ENCODE peak calls at places on chromosomes 1 and 21, in six cellular contexts. One of them, this sample, is unnamed.

GRCh38 chr1:236072001-236072400 is 7.1 kb upstream of the NID1 start:
- DNase-seq in mammary epithelial cell: no peak
- DNase-seq in tibial artery: no peak
- DNase-seq in psoas muscle: no peak
- DNase-seq in uterus: no peak
- DNase-seq in fibroblast of lung: no peak
- DNase-seq in this sample: no peak

GRCh38 chr1:88035578-88035977 is 648.5 kb upstream of the PKN2 start:
- DNase-seq in fibroblast of lung: no peak
- DNase-seq in uterus: no peak
- DNase-seq in psoas muscle: no peak
- DNase-seq in mammary epithelial cell: no peak
- DNase-seq in tibial artery: no peak
- DNase-seq in this sample: no peak

GRCh38 chr1:222546548-222547259 is 1.2 kb downstream of the HHIPL2 start:
- DNase-seq in tibial artery: no peak
- DNase-seq in fibroblast of lung: peak
- DNase-seq in psoas muscle: no peak
- DNase-seq in uterus: no peak
- DNase-seq in mammary epithelial cell: peak
- DNase-seq in this sample: peak

GRCh38 chr1:18516473-18516872 is 35.7 kb downstream of the KLHDC7A start:
- DNase-seq in psoas muscle: no peak
- DNase-seq in mammary epithelial cell: no peak
- DNase-seq in fibroblast of lung: no peak
- DNase-seq in uterus: no peak
- DNase-seq in tibial artery: no peak
- DNase-seq in this sample: no peak

GRCh38 chr1:15344800-15345710 is 64.6 kb upstream of the EFHD2 start:
- DNase-seq in psoas muscle: no peak
- DNase-seq in tibial artery: no peak
- DNase-seq in mammary epithelial cell: no peak
- DNase-seq in fibroblast of lung: no peak
- DNase-seq in uterus: no peak
- DNase-seq in this sample: no peak

GRCh38 chr21:34598931-34599400 is 15.9 kb downstream of the RCAN1 start:
- DNase-seq in mammary epithelial cell: peak
- DNase-seq in psoas muscle: no peak
- DNase-seq in fibroblast of lung: peak
- DNase-seq in uterus: no peak
- DNase-seq in tibial artery: no peak
- DNase-seq in this sample: peak

GRCh38 chr1:4830756-4831155 is 176.3 kb downstream of the AJAP1 start:
- DNase-seq in mammary epithelial cell: no peak
- DNase-seq in tibial artery: no peak
- DNase-seq in psoas muscle: no peak
- DNase-seq in uterus: no peak
- DNase-seq in fibroblast of lung: no peak
- DNase-seq in this sample: no peak

GRCh38 chr1:161215079-161215478 is at the start of gene FCER1G:
- DNase-seq in mammary epithelial cell: no peak
- DNase-seq in tibial artery: peak
- DNase-seq in uterus: no peak
- DNase-seq in psoas muscle: peak
- DNase-seq in fibroblast of lung: no peak
- DNase-seq in this sample: no peak

GRCh38 chr1:179545316-179545715 is 30.4 kb downstream of the NPHS2 start:
- DNase-seq in psoas muscle: no peak
- DNase-seq in uterus: no peak
- DNase-seq in tibial artery: no peak
- DNase-seq in mammary epithelial cell: no peak
- DNase-seq in fibroblast of lung: peak
- DNase-seq in this sample: no peak

GRCh38 chr21:42231761-42232160 is 12.8 kb downstream of the ABCG1 start:
- DNase-seq in fibroblast of lung: no peak
- DNase-seq in uterus: no peak
- DNase-seq in mammary epithelial cell: no peak
- DNase-seq in tibial artery: no peak
- DNase-seq in psoas muscle: no peak
- DNase-seq in this sample: no peak

GRCh38 chr21:42229676-42230075 is 10.7 kb downstream of the ABCG1 start:
- DNase-seq in psoas muscle: no peak
- DNase-seq in mammary epithelial cell: no peak
- DNase-seq in uterus: no peak
- DNase-seq in tibial artery: no peak
- DNase-seq in fibroblast of lung: no peak
- DNase-seq in this sample: no peak

GRCh38 chr21:42228709-42229220 is 9.8 kb downstream of the ABCG1 start:
- DNase-seq in fibroblast of lung: no peak
- DNase-seq in tibial artery: no peak
- DNase-seq in psoas muscle: no peak
- DNase-seq in mammary epithelial cell: no peak
- DNase-seq in uterus: no peak
- DNase-seq in this sample: no peak

GRCh38 chr21:42232176-42232825 is 13.4 kb downstream of the ABCG1 start:
- DNase-seq in mammary epithelial cell: no peak
- DNase-seq in tibial artery: no peak
- DNase-seq in fibroblast of lung: no peak
- DNase-seq in psoas muscle: no peak
- DNase-seq in uterus: no peak
- DNase-seq in this sample: no peak

GRCh38 chr21:42230636-42231035 is 11.7 kb downstream of the ABCG1 start:
- DNase-seq in mammary epithelial cell: no peak
- DNase-seq in tibial artery: no peak
- DNase-seq in fibroblast of lung: no peak
- DNase-seq in uterus: no peak
- DNase-seq in psoas muscle: no peak
- DNase-seq in this sample: no peak
- H3K27ac ChIP-seq in mammary epithelial cell: no peak
- H3K27ac ChIP-seq in tibial artery: no peak
- H3K27ac ChIP-seq in fibroblast of lung: no peak
- H3K27ac ChIP-seq in uterus: no peak
- H3K27ac ChIP-seq in psoas muscle: peak
- H3K27ac ChIP-seq in this sample: peak

GRCh38 chr1:119011706-119012105 is 23.6 kb upstream of the TBX15 start:
- DNase-seq in mammary epithelial cell: peak
- DNase-seq in psoas muscle: no peak
- DNase-seq in tibial artery: no peak
- DNase-seq in fibroblast of lung: no peak
- DNase-seq in uterus: no peak
- DNase-seq in this sample: no peak
- H3K27ac ChIP-seq in mammary epithelial cell: no peak
- H3K27ac ChIP-seq in psoas muscle: no peak
- H3K27ac ChIP-seq in tibial artery: no peak
- H3K27ac ChIP-seq in fibroblast of lung: no peak
- H3K27ac ChIP-seq in uterus: no peak
- H3K27ac ChIP-seq in this sample: no peak

DNA sequence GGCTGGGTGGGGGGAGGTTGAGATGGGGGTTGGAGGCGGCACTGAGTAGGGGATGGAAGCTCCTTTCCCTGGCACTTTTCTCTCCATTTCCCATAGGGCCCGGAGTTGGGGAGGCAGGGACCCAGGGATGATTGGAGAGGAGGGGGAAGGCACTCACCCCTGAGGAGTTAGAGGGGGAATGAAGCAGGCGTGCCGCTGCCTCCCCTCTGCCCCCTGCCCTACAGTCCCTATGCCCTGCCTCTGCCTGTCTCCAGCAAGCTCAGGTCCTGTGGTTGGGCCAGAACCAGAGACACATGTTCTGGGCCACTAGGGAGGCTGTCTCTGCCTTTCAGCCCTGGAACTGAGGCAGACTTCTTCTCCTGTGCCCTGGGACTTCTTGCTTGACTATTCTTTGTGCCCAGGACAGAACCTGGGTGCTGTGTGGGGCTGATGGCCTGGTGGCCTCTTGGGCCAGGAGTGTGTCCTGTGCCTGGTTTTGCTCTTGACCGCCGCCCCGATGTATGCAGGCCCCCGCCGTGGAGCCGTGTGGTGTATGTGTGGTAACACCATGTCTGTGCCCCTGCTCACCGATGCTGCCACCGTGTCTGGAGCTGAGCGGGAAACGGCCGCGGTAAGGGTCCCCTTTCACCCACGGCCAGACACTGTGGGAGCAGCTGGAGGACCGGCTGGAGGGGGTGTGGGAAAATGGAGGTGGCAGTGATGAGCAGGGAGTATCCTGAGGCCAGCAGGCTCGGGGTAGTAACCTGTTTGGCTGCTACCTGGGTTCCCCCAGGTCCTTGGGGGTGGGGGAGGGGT is 1.4 kb downstream of the LYPLA2 start:
- DNase-seq in tibial artery: no peak
- DNase-seq in fibroblast of lung: no peak
- DNase-seq in psoas muscle: no peak
- DNase-seq in mammary epithelial cell: no peak
- DNase-seq in uterus: no peak
- DNase-seq in this sample: no peak
- H3K27ac ChIP-seq in tibial artery: peak
- H3K27ac ChIP-seq in fibroblast of lung: peak
- H3K27ac ChIP-seq in psoas muscle: peak
- H3K27ac ChIP-seq in mammary epithelial cell: peak
- H3K27ac ChIP-seq in uterus: peak
- H3K27ac ChIP-seq in this sample: peak

GRCh38 chr1:165239873-165240272 is 116.6 kb downstream of the LMX1A start:
- DNase-seq in fibroblast of lung: no peak
- DNase-seq in psoas muscle: no peak
- DNase-seq in mammary epithelial cell: no peak
- DNase-seq in uterus: no peak
- DNase-seq in tibial artery: no peak
- DNase-seq in this sample: no peak

GRCh38 chr1:165235777-165236285 is 120.7 kb downstream of the LMX1A start:
- DNase-seq in mammary epithelial cell: no peak
- DNase-seq in tibial artery: no peak
- DNase-seq in fibroblast of lung: no peak
- DNase-seq in psoas muscle: peak
- DNase-seq in uterus: no peak
- DNase-seq in this sample: no peak

GRCh38 chr1:165234149-165234548 is 122.4 kb downstream of the LMX1A start:
- DNase-seq in mammary epithelial cell: no peak
- DNase-seq in uterus: no peak
- DNase-seq in tibial artery: no peak
- DNase-seq in psoas muscle: no peak
- DNase-seq in fibroblast of lung: no peak
- DNase-seq in this sample: no peak

GRCh38 chr1:165240486-165240885 is 116.0 kb downstream of the LMX1A start:
- DNase-seq in fibroblast of lung: no peak
- DNase-seq in psoas muscle: no peak
- DNase-seq in mammary epithelial cell: no peak
- DNase-seq in uterus: no peak
- DNase-seq in tibial artery: no peak
- DNase-seq in this sample: no peak

DNA sequence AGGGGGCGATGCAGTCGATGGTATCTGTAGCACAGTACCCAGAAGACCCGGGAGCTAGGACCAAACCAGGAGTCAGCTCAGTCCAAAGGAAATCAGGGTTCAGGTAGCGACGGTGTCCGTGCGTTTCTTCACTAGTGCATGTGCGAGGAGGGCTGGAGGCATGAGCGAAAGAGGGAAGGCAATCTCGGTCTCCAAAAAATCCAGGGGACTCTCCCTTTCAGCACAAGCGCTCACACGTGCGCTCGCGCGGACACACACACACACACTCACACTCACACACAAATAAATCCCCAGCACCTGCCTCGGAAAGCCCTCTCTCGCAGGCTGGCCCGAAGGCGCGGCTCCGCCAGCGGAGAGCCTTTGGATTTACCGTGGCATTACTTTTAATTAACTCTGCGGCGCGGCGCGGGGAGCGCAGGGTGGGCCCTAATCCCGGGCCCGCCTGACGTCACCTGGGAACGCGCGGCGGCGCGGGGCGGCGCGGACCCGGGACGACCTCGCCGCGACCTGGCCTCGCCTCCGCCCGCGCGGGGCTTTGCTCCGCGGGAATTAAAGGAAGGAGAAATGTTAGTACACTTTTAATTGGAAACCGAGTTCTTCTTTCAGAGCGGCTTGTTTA is 121.2 kb downstream of the LMX1A start:
- DNase-seq in uterus: no peak
- DNase-seq in fibroblast of lung: no peak
- DNase-seq in tibial artery: no peak
- DNase-seq in mammary epithelial cell: no peak
- DNase-seq in psoas muscle: peak
- DNase-seq in this sample: no peak
- H3K27ac ChIP-seq in uterus: no peak
- H3K27ac ChIP-seq in fibroblast of lung: no peak
- H3K27ac ChIP-seq in tibial artery: no peak
- H3K27ac ChIP-seq in mammary epithelial cell: no peak
- H3K27ac ChIP-seq in psoas muscle: no peak
- H3K27ac ChIP-seq in this sample: no peak

DNA sequence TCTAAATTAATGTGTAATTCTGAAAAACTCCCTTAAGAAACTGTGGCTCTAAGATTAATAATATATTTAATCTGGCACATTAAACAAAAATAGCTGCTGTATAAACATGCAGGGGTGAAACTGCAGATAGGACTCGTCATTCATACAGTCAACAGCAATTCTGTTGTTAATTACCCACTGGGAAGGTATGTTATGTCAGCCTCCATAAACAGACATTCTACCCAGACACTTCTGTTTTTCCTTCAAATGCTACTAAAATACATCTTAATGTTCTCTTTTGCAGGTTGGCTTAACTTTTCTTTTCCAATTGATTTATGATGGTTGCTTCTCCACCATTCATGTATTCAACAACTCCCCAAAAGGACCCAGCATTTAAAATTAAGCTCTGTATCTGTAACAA is 165.6 kb downstream of the SIPA1L2 start:
- DNase-seq in psoas muscle: no peak
- DNase-seq in fibroblast of lung: no peak
- DNase-seq in mammary epithelial cell: no peak
- DNase-seq in uterus: no peak
- DNase-seq in tibial artery: no peak
- DNase-seq in this sample: no peak
- H3K27ac ChIP-seq in psoas muscle: no peak
- H3K27ac ChIP-seq in fibroblast of lung: no peak
- H3K27ac ChIP-seq in mammary epithelial cell: no peak
- H3K27ac ChIP-seq in uterus: no peak
- H3K27ac ChIP-seq in tibial artery: no peak
- H3K27ac ChIP-seq in this sample: no peak

DNA sequence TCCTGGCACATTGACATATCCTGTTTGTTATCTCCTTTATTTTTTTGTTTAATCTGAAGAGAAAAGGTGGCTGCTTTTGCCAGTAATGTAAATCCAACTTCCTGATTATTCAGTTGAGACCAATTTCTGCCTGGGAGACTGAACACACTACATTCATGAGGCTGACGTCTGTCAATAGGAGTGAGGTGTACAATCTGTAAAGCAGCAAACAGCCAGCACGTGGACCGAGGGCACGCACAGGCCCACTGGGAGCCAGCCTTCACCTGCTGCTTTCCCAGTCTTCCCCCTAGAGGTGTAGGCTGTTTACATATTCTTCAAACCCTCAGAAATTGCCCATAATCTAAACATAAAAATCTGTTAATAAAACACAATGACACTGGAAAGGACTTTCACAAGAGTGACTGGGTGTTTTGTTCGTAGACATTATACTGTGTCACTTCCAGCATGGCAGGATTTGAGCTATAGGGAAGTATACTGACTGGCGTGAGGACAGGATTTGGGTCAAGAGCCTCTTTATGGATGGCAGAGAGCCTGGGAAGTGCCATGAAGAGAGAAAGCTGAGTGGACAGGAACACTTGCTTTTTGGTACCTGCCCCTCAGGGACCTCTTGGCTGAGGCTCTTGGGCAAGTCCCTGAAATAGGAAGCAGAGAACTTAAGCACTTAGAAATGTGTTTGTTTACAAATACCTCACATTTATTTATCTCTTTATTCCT is 552.9 kb upstream of the CAMK1G start:
- DNase-seq in fibroblast of lung: no peak
- DNase-seq in mammary epithelial cell: no peak
- DNase-seq in psoas muscle: no peak
- DNase-seq in tibial artery: no peak
- DNase-seq in uterus: no peak
- DNase-seq in this sample: no peak
- H3K27ac ChIP-seq in fibroblast of lung: no peak
- H3K27ac ChIP-seq in mammary epithelial cell: no peak
- H3K27ac ChIP-seq in psoas muscle: no peak
- H3K27ac ChIP-seq in tibial artery: no peak
- H3K27ac ChIP-seq in uterus: no peak
- H3K27ac ChIP-seq in this sample: no peak